ENCODE peak calls at places on chromosomes 2 and 18, in eight cellular contexts. Q is right atrium auricular region, W is psoas muscle, Z is lower leg skin, U is AG09309, T is Peyer's patch, O is astrocyte, Y is thoracic aorta. F is an unnamed sample.

GRCh38 chr18:50097702-50098101 is 97.2 kb downstream of the MYO5B start:
- DNase-seq in Q (no peak), W (peak), Z (no peak), U (no peak), T (no peak), O (peak), Y (no peak), F (peak)

GRCh38 chr2:12967804-12968203 is 251.1 kb downstream of the TRIB2 start:
- DNase-seq in Q (no peak), W (no peak), Z (no peak), U (no peak), T (no peak), O (no peak), Y (no peak), F (no peak)

GRCh38 chr2:176612736-176613135 is 343.5 kb downstream of the MTX2 start:
- DNase-seq in Q (no peak), W (no peak), Z (no peak), U (no peak), T (no peak), O (peak), Y (no peak), F (no peak)

GRCh38 chr2:214830794-214831346 is 21.4 kb upstream of the BARD1 start:
- DNase-seq in Q (no peak), W (no peak), Z (no peak), U (no peak), T (no peak), O (no peak), Y (no peak), F (no peak)

GRCh38 chr18:6219116-6219717 is 195.5 kb downstream of the L3MBTL4 start:
- DNase-seq in Q (no peak), W (no peak), Z (no peak), U (peak), T (no peak), O (peak), Y (no peak), F (no peak)

GRCh38 chr2:19576411-19576810 is 218.0 kb upstream of the OSR1 start:
- DNase-seq in Q (no peak), W (no peak), Z (no peak), U (no peak), T (no peak), O (no peak), Y (no peak), F (peak)

GRCh38 chr18:61575419-61575818 is 242.2 kb downstream of the CDH20 start:
- DNase-seq in Q (no peak), W (no peak), Z (no peak), U (no peak), T (no peak), O (no peak), Y (no peak), F (no peak)

GRCh38 chr2:119197529-119198266 is 25.9 kb upstream of the STEAP3 start:
- DNase-seq in Q (no peak), W (no peak), Z (no peak), U (no peak), T (no peak), O (peak), Y (no peak), F (no peak)

GRCh38 chr2:112705576-112705975 is 15.2 kb upstream of the NT5DC4 start:
- DNase-seq in Q (peak), W (no peak), Z (no peak), U (no peak), T (no peak), O (no peak), Y (no peak), F (no peak)

GRCh38 chr2:27502149-27502548 is 5.5 kb downstream of the GCKR start:
- DNase-seq in Q (no peak), W (no peak), Z (no peak), U (no peak), T (no peak), O (peak), Y (no peak), F (no peak)

GRCh38 chr18:61572871-61573270 is 239.6 kb downstream of the CDH20 start:
- DNase-seq in Q (no peak), W (no peak), Z (no peak), U (no peak), T (no peak), O (peak), Y (no peak), F (no peak)

GRCh38 chr18:8792688-8793316 is 87.4 kb downstream of the MTCL1 start:
- DNase-seq in Q (no peak), W (no peak), Z (no peak), U (no peak), T (no peak), O (no peak), Y (no peak), F (no peak)

GRCh38 chr2:219010162-219010756 is 17.0 kb upstream of the CRYBA2 start:
- DNase-seq in Q (no peak), W (no peak), Z (no peak), U (no peak), T (no peak), O (no peak), Y (no peak), F (no peak)

GRCh38 chr18:22398464-22398863 is 19.3 kb downstream of the CTAGE1 start:
- DNase-seq in Q (no peak), W (no peak), Z (no peak), U (no peak), T (no peak), O (no peak), Y (no peak), F (no peak)

DNA sequence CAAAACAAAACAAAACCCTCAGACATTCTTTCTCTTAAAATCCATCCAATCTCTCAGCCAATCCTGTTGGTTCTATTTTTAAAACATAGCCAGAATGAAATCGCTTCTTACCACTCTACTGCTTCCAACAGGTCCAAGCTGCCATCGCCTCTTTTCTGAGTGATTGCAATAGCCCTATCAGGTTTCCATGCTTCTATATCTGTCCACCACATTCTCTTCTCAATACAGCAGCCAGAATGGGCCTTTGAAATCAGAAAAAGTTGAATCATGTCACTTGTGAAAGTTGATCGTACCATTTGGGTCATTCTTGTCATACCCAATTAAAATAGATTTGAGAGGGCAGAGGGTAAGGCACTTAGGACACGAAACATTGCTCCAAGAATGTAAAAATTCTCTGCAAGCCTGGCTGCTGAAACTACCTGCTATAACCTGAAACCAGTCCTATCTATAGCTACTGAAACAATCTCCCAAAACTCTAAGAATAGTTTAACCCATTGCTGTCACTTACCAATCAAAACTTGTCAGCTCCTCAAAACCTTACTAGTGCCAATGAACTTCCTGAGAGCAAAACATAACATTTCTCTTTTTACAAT is 3.3 kb upstream of the MTLN start:
- DNase-seq in Q (no peak), W (no peak), Z (no peak), U (no peak), T (no peak), O (no peak), Y (no peak), F (no peak)
- H3K4me3 ChIP-seq in Q (no peak), W (peak), Z (no peak), U (no peak), T (no peak), O (no peak), Y (no peak), F (no peak)

GRCh38 chr2:202035089-202035940 is 1.7 kb downstream of the FZD7 start:
- DNase-seq in Q (no peak), W (peak), Z (peak), U (peak), T (no peak), O (peak), Y (no peak), F (no peak)

GRCh38 chr2:202031261-202031986 is 2.2 kb upstream of the FZD7 start:
- DNase-seq in Q (no peak), W (no peak), Z (no peak), U (no peak), T (no peak), O (no peak), Y (no peak), F (no peak)

GRCh38 chr2:202032841-202033316 is 776 bp upstream of the FZD7 start:
- DNase-seq in Q (no peak), W (peak), Z (peak), U (no peak), T (peak), O (no peak), Y (no peak), F (no peak)

GRCh38 chr2:202034249-202035088 is 814 bp downstream of the FZD7 start:
- DNase-seq in Q (no peak), W (peak), Z (no peak), U (no peak), T (no peak), O (peak), Y (no peak), F (no peak)

DNA sequence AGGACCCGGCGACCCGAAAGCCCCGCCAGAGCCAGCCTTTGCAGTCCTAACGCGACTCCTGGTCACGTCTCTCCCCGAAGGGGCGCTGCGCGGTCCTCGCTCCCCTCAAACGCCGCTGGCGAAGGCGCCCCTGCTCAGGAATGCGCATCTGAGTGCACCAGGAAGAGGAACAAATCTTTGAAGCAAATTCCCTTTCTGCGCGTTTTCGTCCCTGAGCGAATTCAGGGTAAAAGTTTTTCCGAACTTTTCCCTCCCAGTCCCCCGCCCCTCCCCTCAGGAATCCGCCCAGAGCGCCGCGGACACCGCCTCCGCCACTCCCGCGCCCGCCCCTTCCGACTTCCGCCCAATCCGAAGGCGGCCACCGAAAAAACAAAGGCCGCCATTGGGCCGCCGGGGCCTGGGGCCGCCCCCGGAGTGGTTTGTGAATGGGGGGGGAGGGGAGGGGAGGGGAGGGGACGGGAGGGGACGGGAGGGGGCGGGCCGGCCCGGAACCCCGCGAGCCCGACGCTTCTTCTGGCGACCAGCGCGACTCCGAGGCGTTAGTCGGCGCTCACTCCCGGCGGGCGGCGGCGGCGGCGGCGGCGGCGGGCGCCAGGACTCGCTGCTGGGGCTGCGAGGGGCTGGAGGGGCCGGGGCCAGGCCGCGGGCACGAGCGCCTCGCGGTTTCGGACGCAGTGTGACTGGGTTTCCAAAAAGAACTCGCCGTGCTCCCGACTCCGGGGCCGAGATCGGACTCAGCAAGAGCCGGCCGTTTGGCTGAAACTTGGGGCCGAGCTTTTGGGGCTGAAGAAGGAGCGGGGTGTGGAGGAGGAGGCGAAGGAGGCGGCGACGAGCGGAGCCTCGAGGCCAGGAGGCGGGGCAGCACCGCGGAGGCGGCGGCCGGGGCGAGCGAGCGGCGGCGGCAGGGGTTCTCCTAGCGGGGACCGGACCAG is at the start of gene FZD7:
- DNase-seq in Q (peak), W (peak), Z (peak), U (peak), T (peak), O (peak), Y (peak), F (no peak)
- TF ChIP-seq CTCF in Q (peak), W (no peak), Z (no peak), U (no peak), T (no peak), O (no peak), Y (no peak), F (no peak)

DNA sequence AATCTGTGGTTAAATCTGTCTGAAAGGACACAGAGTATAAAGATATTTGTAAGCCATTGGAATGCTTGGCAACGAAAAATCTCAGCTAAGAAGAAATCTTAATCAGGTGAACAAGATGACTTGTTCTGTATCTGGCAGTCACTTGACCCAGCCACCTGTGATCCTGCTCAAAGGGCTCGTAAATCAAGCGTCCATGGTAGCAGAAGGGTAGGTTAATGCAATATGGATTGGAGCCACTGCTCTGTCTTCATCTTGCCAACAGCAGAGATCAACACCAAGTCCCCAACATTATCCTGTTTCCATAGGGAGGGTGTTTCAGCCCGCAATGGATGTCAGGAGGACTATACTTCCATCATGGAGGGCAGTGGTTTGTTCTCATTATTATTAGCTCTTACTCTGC is 378.4 kb downstream of the CDH7 start:
- DNase-seq in Q (no peak), W (no peak), Z (no peak), U (no peak), T (no peak), O (no peak), Y (no peak), F (no peak)
- H3K4me3 ChIP-seq in Q (no peak), W (no peak), Z (no peak), U (no peak), T (no peak), O (no peak), Y (no peak), F (no peak)

GRCh38 chr2:127811397-127811860 is 458 bp upstream of the WDR33 start:
- DNase-seq in Q (peak), W (no peak), Z (no peak), U (no peak), T (no peak), O (peak), Y (no peak), F (no peak)

GRCh38 chr2:127807678-127808353 is 3.2 kb downstream of the WDR33 start:
- DNase-seq in Q (no peak), W (no peak), Z (no peak), U (no peak), T (no peak), O (no peak), Y (no peak), F (no peak)

GRCh38 chr2:127810156-127810636 is 775 bp downstream of the WDR33 start:
- DNase-seq in Q (no peak), W (no peak), Z (no peak), U (no peak), T (peak), O (peak), Y (no peak), F (peak)

GRCh38 chr2:127811922-127812321 is 951 bp upstream of the WDR33 start:
- DNase-seq in Q (no peak), W (no peak), Z (no peak), U (no peak), T (no peak), O (no peak), Y (no peak), F (no peak)

DNA sequence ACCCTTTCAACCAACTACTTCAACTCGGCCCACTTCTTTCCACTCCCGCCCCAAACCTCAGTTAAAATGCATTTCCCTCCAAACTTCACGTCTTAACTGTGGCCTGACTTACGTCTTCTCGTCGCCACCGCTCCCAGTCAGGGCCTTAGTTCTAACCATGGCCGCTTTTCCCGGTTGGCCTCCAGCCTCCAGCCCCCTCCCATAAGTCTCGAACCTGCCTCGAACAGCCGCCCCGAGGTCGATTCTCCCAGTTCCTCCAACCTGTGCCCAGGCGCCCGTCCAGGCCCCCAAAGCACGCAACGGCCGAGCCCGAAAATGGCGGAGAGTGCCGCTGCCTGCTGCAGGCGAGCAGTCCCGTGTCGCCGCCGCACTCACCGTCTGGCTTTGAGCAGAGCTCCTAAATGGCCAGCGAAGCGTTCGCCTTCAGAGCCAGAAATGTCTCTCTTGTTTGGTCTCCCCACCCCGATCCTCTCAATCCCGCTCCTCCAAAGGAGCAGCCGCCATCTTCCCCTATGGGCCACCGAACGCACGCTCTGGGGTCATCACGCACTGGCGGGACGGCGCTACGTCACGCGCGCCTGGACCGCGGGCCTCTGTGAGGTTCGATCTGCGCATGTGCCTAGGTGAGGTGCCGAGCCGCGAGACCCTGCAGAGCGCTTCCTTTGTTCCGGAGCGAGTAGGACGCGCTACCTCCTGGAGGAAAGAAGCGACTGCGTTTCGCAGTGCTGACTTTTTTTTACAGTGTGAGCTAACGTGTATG is at the start of gene WDR33:
- DNase-seq in Q (peak), W (peak), Z (peak), U (peak), T (peak), O (peak), Y (peak), F (peak)
- TF ChIP-seq CTCF in Q (peak), W (no peak), Z (no peak), U (peak), T (no peak), O (no peak), Y (no peak), F (peak)

GRCh38 chr18:26546875-26547301 is 1.5 kb downstream of the KCTD1 start:
- DNase-seq in Q (no peak), W (no peak), Z (no peak), U (no peak), T (no peak), O (no peak), Y (no peak), F (no peak)
- H3K4me3 ChIP-seq in Q (peak), W (peak), Z (no peak), U (peak), T (no peak), O (peak), Y (no peak), F (peak)

DNA sequence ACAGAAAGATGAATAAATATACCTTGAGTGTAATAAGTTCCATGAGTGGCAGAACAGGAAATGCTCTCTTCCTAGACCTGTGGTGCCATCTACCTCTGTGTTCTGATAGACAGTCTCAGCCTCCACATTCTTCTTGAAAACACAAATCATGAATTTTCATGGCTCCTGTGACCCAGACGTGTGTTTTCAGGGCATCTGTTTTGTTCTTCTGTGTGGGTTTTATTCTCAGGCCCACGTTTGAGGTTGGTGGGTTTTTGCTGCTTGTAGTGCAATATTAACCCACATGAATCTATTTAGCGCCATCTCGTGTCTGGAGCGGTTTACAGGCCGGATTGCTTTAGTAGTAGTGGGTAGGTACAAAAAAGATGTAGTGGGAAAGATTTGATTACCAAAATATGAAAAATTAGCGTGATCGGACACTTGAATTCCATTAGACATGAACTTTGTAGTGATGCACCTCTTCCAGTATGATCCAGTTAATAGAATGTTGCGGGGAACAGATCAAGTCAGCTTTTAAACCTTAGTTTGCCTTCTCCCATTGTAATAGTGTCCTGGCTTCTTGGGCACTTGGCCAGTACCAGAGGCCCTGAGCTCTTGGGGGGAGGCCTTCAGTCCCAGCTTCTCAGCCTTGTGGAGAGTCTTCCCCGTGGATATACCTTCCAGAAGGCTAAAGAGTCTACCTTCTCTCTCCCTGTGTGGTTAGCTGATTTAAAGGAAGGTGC is 256.5 kb downstream of the TPGS2 start:
- DNase-seq in Q (no peak), W (peak), Z (no peak), U (peak), T (no peak), O (peak), Y (no peak), F (no peak)
- TF ChIP-seq CTCF in Q (peak), W (peak), Z (no peak), U (peak), T (no peak), O (peak), Y (peak), F (peak)

GRCh38 chr2:217969588-217969987 is 33.2 kb downstream of the TNS1 start:
- DNase-seq in Q (no peak), W (no peak), Z (no peak), U (no peak), T (no peak), O (no peak), Y (no peak), F (no peak)

GRCh38 chr2:217964255-217964654 is 38.5 kb downstream of the TNS1 start:
- DNase-seq in Q (no peak), W (no peak), Z (no peak), U (no peak), T (no peak), O (no peak), Y (no peak), F (no peak)

GRCh38 chr2:217964658-217965161 is 38.1 kb downstream of the TNS1 start:
- DNase-seq in Q (no peak), W (no peak), Z (no peak), U (no peak), T (no peak), O (no peak), Y (no peak), F (no peak)

GRCh38 chr2:217970206-217970605 is 32.6 kb downstream of the TNS1 start:
- DNase-seq in Q (no peak), W (no peak), Z (no peak), U (no peak), T (no peak), O (no peak), Y (no peak), F (no peak)

DNA sequence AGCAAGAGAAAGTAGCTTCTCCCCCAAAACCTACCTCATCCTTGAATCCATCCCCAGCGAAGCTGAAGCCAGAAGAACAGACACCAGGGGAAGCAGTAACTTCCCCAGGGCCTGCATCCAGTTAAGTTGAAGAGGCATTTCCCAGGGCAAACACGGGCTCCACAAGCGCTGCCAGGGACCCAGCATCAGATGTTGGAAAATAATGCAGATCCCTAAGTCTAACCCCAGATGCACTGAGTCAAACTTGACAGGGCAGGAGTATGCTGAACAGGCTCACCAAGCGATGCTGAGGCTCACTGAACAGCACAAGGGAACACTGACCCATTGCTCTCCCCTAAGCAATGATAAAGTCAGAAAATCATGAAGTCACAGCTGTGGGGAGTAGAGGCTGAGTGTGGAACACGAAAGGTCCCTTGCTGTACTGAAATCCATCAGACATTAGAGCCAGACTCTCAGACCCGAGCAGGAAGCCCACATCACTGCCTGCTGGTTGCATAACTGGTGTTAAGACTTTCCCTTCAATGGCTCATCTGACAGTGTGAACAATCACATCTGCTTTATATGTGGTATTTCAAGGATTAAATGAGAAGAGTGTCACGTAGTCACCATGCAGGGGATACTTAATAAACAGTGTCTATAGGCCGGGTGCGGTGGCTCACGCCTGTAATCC is 36.3 kb downstream of the TNS1 start:
- DNase-seq in Q (no peak), W (no peak), Z (no peak), U (no peak), T (no peak), O (peak), Y (no peak), F (no peak)
- H3K4me3 ChIP-seq in Q (no peak), W (no peak), Z (no peak), U (no peak), T (no peak), O (no peak), Y (peak), F (no peak)

F was measured in epithelial cell of proximal tubule.